ENCODE peak calls at places on chromosomes 6 and 20, in five cellular contexts. One of them, this sample, is unnamed.

GRCh38 chr20:38164069-38164468 is 1.0 kb downstream of the TGM2 start:
- DNase-seq in left ventricle myocardium inferior: no peak
- DNase-seq in adrenal gland: no peak
- DNase-seq in psoas muscle: no peak
- DNase-seq in uterus: no peak
- DNase-seq in this sample: no peak

GRCh38 chr6:113464536-113464935 is 392.6 kb upstream of the MARCKS start:
- DNase-seq in left ventricle myocardium inferior: no peak
- DNase-seq in adrenal gland: no peak
- DNase-seq in psoas muscle: no peak
- DNase-seq in uterus: no peak
- DNase-seq in this sample: no peak

GRCh38 chr6:123575218-123575617 is 61.5 kb downstream of the TRDN start:
- DNase-seq in left ventricle myocardium inferior: no peak
- DNase-seq in adrenal gland: no peak
- DNase-seq in psoas muscle: no peak
- DNase-seq in uterus: no peak
- DNase-seq in this sample: no peak

GRCh38 chr6:68052234-68052633 is 582.8 kb upstream of the ADGRB3 start:
- DNase-seq in left ventricle myocardium inferior: no peak
- DNase-seq in adrenal gland: no peak
- DNase-seq in psoas muscle: no peak
- DNase-seq in uterus: no peak
- DNase-seq in this sample: no peak

GRCh38 chr6:26284537-26285142 is 80.4 kb upstream of the BTN3A2 start:
- DNase-seq in left ventricle myocardium inferior: peak
- DNase-seq in adrenal gland: peak
- DNase-seq in psoas muscle: peak
- DNase-seq in uterus: peak
- DNase-seq in this sample: peak

GRCh38 chr6:6820688-6821238 is 232.2 kb downstream of the LY86 start:
- DNase-seq in left ventricle myocardium inferior: no peak
- DNase-seq in adrenal gland: no peak
- DNase-seq in psoas muscle: no peak
- DNase-seq in uterus: no peak
- DNase-seq in this sample: no peak

GRCh38 chr6:53916804-53917463 is 122.1 kb downstream of the LRRC1 start:
- DNase-seq in left ventricle myocardium inferior: no peak
- DNase-seq in adrenal gland: no peak
- DNase-seq in psoas muscle: no peak
- DNase-seq in uterus: no peak
- DNase-seq in this sample: no peak

GRCh38 chr6:36340671-36341454 is 4.2 kb upstream of the BNIP5 start:
- DNase-seq in left ventricle myocardium inferior: peak
- DNase-seq in adrenal gland: peak
- DNase-seq in psoas muscle: peak
- DNase-seq in uterus: peak
- DNase-seq in this sample: peak

GRCh38 chr6:108133594-108134179 is 32.1 kb upstream of the NR2E1 start:
- DNase-seq in left ventricle myocardium inferior: peak
- DNase-seq in adrenal gland: peak
- DNase-seq in psoas muscle: peak
- DNase-seq in uterus: peak
- DNase-seq in this sample: peak

GRCh38 chr6:22141271-22141745 is 155.5 kb downstream of the PRL start:
- DNase-seq in left ventricle myocardium inferior: no peak
- DNase-seq in adrenal gland: peak
- DNase-seq in psoas muscle: no peak
- DNase-seq in uterus: peak
- DNase-seq in this sample: no peak

GRCh38 chr20:23106271-23106851 is 20.2 kb upstream of the CD93 start:
- DNase-seq in left ventricle myocardium inferior: no peak
- DNase-seq in adrenal gland: no peak
- DNase-seq in psoas muscle: peak
- DNase-seq in uterus: no peak
- DNase-seq in this sample: peak

GRCh38 chr20:22796465-22797077 is 212.2 kb upstream of the FOXA2 start:
- DNase-seq in left ventricle myocardium inferior: no peak
- DNase-seq in adrenal gland: no peak
- DNase-seq in psoas muscle: no peak
- DNase-seq in uterus: no peak
- DNase-seq in this sample: no peak

GRCh38 chr6:166726193-166726592 is 99.1 kb upstream of the RPS6KA2 start:
- DNase-seq in left ventricle myocardium inferior: no peak
- DNase-seq in adrenal gland: no peak
- DNase-seq in psoas muscle: no peak
- DNase-seq in uterus: no peak
- DNase-seq in this sample: no peak

GRCh38 chr6:128803911-128804310 is 79.0 kb upstream of the LAMA2 start:
- DNase-seq in left ventricle myocardium inferior: no peak
- DNase-seq in adrenal gland: no peak
- DNase-seq in psoas muscle: no peak
- DNase-seq in uterus: no peak
- DNase-seq in this sample: no peak

GRCh38 chr6:2378891-2379652 is 133.7 kb upstream of the GMDS start:
- DNase-seq in left ventricle myocardium inferior: no peak
- DNase-seq in adrenal gland: no peak
- DNase-seq in psoas muscle: no peak
- DNase-seq in uterus: no peak
- DNase-seq in this sample: no peak

GRCh38 chr6:140602843-140603242 is 1228.4 kb upstream of the CITED2 start:
- DNase-seq in left ventricle myocardium inferior: no peak
- DNase-seq in adrenal gland: no peak
- DNase-seq in psoas muscle: no peak
- DNase-seq in uterus: no peak
- DNase-seq in this sample: no peak

GRCh38 chr6:21856096-21856825 is 262.7 kb downstream of the SOX4 start:
- DNase-seq in left ventricle myocardium inferior: no peak
- DNase-seq in adrenal gland: no peak
- DNase-seq in psoas muscle: no peak
- DNase-seq in uterus: no peak
- DNase-seq in this sample: no peak

GRCh38 chr20:15899972-15900371 is 673.3 kb downstream of the KIF16B start:
- DNase-seq in left ventricle myocardium inferior: no peak
- DNase-seq in adrenal gland: no peak
- DNase-seq in psoas muscle: no peak
- DNase-seq in uterus: no peak
- DNase-seq in this sample: no peak

GRCh38 chr20:15905661-15906060 is 667.6 kb downstream of the KIF16B start:
- DNase-seq in left ventricle myocardium inferior: no peak
- DNase-seq in adrenal gland: no peak
- DNase-seq in psoas muscle: no peak
- DNase-seq in uterus: no peak
- DNase-seq in this sample: no peak

GRCh38 chr20:15902493-15902892 is 670.8 kb downstream of the KIF16B start:
- DNase-seq in left ventricle myocardium inferior: no peak
- DNase-seq in adrenal gland: no peak
- DNase-seq in psoas muscle: no peak
- DNase-seq in uterus: no peak
- DNase-seq in this sample: peak

GRCh38 chr20:15895560-15896084 is 677.6 kb downstream of the KIF16B start:
- DNase-seq in left ventricle myocardium inferior: no peak
- DNase-seq in adrenal gland: no peak
- DNase-seq in psoas muscle: no peak
- DNase-seq in uterus: no peak
- DNase-seq in this sample: no peak

GRCh38 chr20:15900443-15900842 is 672.8 kb downstream of the KIF16B start:
- DNase-seq in left ventricle myocardium inferior: no peak
- DNase-seq in adrenal gland: no peak
- DNase-seq in psoas muscle: no peak
- DNase-seq in uterus: no peak
- DNase-seq in this sample: no peak
- H3K27ac ChIP-seq in left ventricle myocardium inferior: no peak
- H3K27ac ChIP-seq in adrenal gland: no peak
- H3K27ac ChIP-seq in psoas muscle: no peak
- H3K27ac ChIP-seq in uterus: no peak
- H3K27ac ChIP-seq in this sample: no peak

GRCh38 chr6:37612475-37612874 is 85.2 kb downstream of the MDGA1 start:
- DNase-seq in left ventricle myocardium inferior: no peak
- DNase-seq in adrenal gland: no peak
- DNase-seq in psoas muscle: no peak
- DNase-seq in uterus: no peak
- DNase-seq in this sample: no peak

GRCh38 chr6:37603284-37603683 is 94.4 kb downstream of the MDGA1 start:
- DNase-seq in left ventricle myocardium inferior: no peak
- DNase-seq in adrenal gland: no peak
- DNase-seq in psoas muscle: no peak
- DNase-seq in uterus: no peak
- DNase-seq in this sample: no peak

GRCh38 chr6:37611516-37611915 is 86.2 kb downstream of the MDGA1 start:
- DNase-seq in left ventricle myocardium inferior: no peak
- DNase-seq in adrenal gland: no peak
- DNase-seq in psoas muscle: no peak
- DNase-seq in uterus: no peak
- DNase-seq in this sample: no peak

GRCh38 chr6:37608587-37608986 is 89.1 kb downstream of the MDGA1 start:
- DNase-seq in left ventricle myocardium inferior: no peak
- DNase-seq in adrenal gland: no peak
- DNase-seq in psoas muscle: no peak
- DNase-seq in uterus: no peak
- DNase-seq in this sample: no peak

DNA sequence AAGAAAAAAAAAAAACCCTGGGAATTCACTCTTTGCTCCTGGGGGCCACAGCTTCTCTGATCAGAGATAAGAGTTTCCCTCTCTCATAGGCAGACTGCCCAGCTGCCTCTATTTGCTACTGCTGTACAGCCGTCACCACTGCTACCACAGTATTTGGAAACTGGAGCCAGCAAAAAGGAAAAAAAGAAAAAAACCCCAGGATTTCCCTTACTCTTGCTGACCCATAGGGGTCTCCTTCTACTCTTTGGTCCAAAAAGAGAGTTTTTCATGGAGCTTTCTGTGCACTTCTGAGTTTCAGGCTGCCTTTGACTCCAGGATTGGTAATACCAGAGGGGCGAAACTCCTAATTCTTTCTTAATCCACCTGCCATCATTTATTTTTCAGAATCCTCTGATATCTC is 89.7 kb downstream of the MDGA1 start:
- DNase-seq in left ventricle myocardium inferior: no peak
- DNase-seq in adrenal gland: no peak
- DNase-seq in psoas muscle: no peak
- DNase-seq in uterus: no peak
- DNase-seq in this sample: peak
- TF ChIP-seq CTCF in left ventricle myocardium inferior: peak
- TF ChIP-seq CTCF in adrenal gland: peak
- TF ChIP-seq CTCF in psoas muscle: no peak
- TF ChIP-seq CTCF in uterus: no peak
- TF ChIP-seq CTCF in this sample: peak

GRCh38 chr20:4445780-4446179 is 275.9 kb upstream of the PRND start:
- DNase-seq in left ventricle myocardium inferior: no peak
- DNase-seq in adrenal gland: no peak
- DNase-seq in psoas muscle: no peak
- DNase-seq in uterus: no peak
- DNase-seq in this sample: no peak
- H3K27ac ChIP-seq in left ventricle myocardium inferior: no peak
- H3K27ac ChIP-seq in adrenal gland: no peak
- H3K27ac ChIP-seq in psoas muscle: no peak
- H3K27ac ChIP-seq in uterus: no peak
- H3K27ac ChIP-seq in this sample: no peak

DNA sequence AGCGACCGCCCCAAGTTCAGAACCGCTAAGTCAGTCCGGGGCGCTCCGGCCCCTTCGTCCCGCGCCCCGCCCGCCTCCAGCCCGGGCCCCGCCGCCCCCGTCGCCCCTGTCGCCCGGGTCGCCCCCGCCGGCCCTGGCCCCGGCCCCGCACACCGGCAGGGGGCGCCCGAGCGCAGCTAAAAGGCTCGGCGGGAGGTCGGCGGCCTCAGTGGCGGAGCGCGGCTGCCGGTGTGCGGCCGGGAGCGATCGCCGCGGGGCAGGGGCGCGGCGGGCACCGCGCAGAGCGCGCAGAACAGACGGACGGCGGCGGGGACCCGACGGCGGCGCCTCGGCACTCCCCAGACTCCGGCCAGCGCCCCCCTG is at the start of gene FNDC1:
- DNase-seq in left ventricle myocardium inferior: peak
- DNase-seq in adrenal gland: no peak
- DNase-seq in psoas muscle: peak
- DNase-seq in uterus: no peak
- DNase-seq in this sample: peak
- TF ChIP-seq CTCF in left ventricle myocardium inferior: no peak
- TF ChIP-seq CTCF in adrenal gland: no peak
- TF ChIP-seq CTCF in psoas muscle: peak
- TF ChIP-seq CTCF in uterus: peak
- TF ChIP-seq CTCF in this sample: peak

GRCh38 chr20:57293998-57294397 is 27.6 kb upstream of the BMP7 start:
- DNase-seq in left ventricle myocardium inferior: no peak
- DNase-seq in adrenal gland: no peak
- DNase-seq in psoas muscle: no peak
- DNase-seq in uterus: no peak
- DNase-seq in this sample: no peak

GRCh38 chr20:57301026-57301425 is 28.6 kb upstream of the SPO11 start:
- DNase-seq in left ventricle myocardium inferior: no peak
- DNase-seq in adrenal gland: no peak
- DNase-seq in psoas muscle: no peak
- DNase-seq in uterus: no peak
- DNase-seq in this sample: no peak

GRCh38 chr20:57294558-57294957 is 28.1 kb upstream of the BMP7 start:
- DNase-seq in left ventricle myocardium inferior: no peak
- DNase-seq in adrenal gland: no peak
- DNase-seq in psoas muscle: no peak
- DNase-seq in uterus: no peak
- DNase-seq in this sample: peak

GRCh38 chr20:57292611-57293010 is 26.2 kb upstream of the BMP7 start:
- DNase-seq in left ventricle myocardium inferior: no peak
- DNase-seq in adrenal gland: no peak
- DNase-seq in psoas muscle: no peak
- DNase-seq in uterus: no peak
- DNase-seq in this sample: no peak

GRCh38 chr20:57298457-57298856 is 31.1 kb upstream of the SPO11 start:
- DNase-seq in left ventricle myocardium inferior: no peak
- DNase-seq in adrenal gland: no peak
- DNase-seq in psoas muscle: no peak
- DNase-seq in uterus: no peak
- DNase-seq in this sample: no peak
- H3K27ac ChIP-seq in left ventricle myocardium inferior: no peak
- H3K27ac ChIP-seq in adrenal gland: no peak
- H3K27ac ChIP-seq in psoas muscle: no peak
- H3K27ac ChIP-seq in uterus: no peak
- H3K27ac ChIP-seq in this sample: no peak

GRCh38 chr20:3646651-3647050 is 16.5 kb downstream of the GFRA4 start:
- DNase-seq in left ventricle myocardium inferior: no peak
- DNase-seq in adrenal gland: no peak
- DNase-seq in psoas muscle: no peak
- DNase-seq in uterus: no peak
- DNase-seq in this sample: no peak
- TF ChIP-seq CTCF in left ventricle myocardium inferior: no peak
- TF ChIP-seq CTCF in adrenal gland: no peak
- TF ChIP-seq CTCF in psoas muscle: no peak
- TF ChIP-seq CTCF in uterus: no peak
- TF ChIP-seq CTCF in this sample: no peak